ENCODE peak calls at places on chromosomes 16 and 17, in four cellular contexts. G is nephron progenitor cell, W is uterus, J is left ventricle myocardium inferior. M is an unnamed sample.

GRCh38 chr16:69193860-69194259 is 6.9 kb downstream of the SNTB2 start:
- DNase-seq in G (no peak), W (no peak), J (no peak), M (no peak)

GRCh38 chr16:2531696-2532493 is 687 bp upstream of the CEMP1 start:
- DNase-seq in G (peak), W (peak), J (peak), M (peak)

GRCh38 chr17:4554441-4554996 is 665 bp downstream of the MYBBP1A start:
- DNase-seq in G (no peak), W (no peak), J (no peak), M (no peak)

GRCh38 chr16:85428168-85428898 is 184.8 kb upstream of the GSE1 start:
- DNase-seq in G (peak), W (no peak), J (peak), M (no peak)

GRCh38 chr16:85522842-85523601 is 90.1 kb upstream of the GSE1 start:
- DNase-seq in G (peak), W (peak), J (no peak), M (no peak)

GRCh38 chr17:40021471-40021961 is 6.3 kb downstream of the CSF3 start:
- DNase-seq in G (no peak), W (peak), J (no peak), M (peak)

GRCh38 chr16:23401142-23401541 is 51.8 kb downstream of the COG7 start:
- DNase-seq in G (no peak), W (no peak), J (no peak), M (no peak)

GRCh38 chr16:49012961-49013726 is 268.5 kb downstream of the CBLN1 start:
- DNase-seq in G (no peak), W (peak), J (peak), M (no peak)

GRCh38 chr17:65261152-65261551 is 124.0 kb downstream of the RGS9 start:
- DNase-seq in G (no peak), W (no peak), J (no peak), M (no peak)

GRCh38 chr17:41717408-41718286 is 5.5 kb downstream of the GAST start:
- DNase-seq in G (no peak), W (no peak), J (no peak), M (no peak)

GRCh38 chr16:71479420-71479819 is 9.7 kb downstream of the ZNF19 start:
- DNase-seq in G (peak), W (no peak), J (no peak), M (no peak)

GRCh38 chr17:9517396-9517795 is 58.2 kb downstream of the STX8 start:
- DNase-seq in G (no peak), W (no peak), J (no peak), M (no peak)
- TF ChIP-seq CTCF in G (no peak), W (no peak), J (no peak), M (no peak)

DNA sequence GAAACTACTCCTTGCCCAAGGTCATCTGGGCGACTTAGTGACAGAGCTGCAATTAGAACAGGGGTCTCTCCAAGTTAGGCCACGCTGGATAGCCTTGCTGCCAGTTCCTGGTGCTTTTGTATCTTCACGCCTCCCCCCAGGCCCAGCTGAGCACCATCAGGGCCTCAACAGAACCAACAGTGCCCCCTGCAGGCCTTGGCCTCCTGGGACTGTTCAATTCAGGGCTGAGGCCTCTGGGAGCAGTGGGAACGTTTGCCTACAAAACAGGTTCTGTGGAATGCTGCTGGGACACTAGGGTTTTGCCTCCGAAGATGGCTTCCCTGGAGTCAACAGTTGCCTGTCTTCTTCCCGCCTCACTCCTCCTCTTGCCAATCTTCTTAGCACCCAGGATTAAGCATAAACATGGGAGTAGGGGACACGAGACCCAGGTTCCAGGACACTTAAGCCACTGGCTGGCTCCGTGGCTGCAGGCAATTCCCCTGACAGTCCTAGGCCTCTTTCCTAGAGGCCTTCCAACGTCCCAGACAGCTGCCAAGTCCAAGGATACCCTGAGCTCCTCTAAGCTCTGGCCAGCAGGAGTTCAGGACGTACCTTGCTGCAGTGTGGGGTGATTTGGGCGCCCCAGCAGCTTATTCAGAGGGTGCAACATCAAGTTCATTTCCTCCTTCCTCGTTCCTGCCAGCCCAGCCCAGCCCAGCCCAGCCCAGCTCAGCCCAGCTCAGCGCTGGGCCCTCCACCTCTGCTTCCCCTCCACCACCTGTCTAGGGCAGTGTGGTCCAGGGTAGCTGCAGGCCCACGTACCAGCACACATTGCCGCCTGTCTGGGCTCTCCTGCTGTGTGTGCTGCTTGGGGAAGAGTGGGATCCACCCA is 246.6 kb upstream of the RPL38 start:
- DNase-seq in G (peak), W (no peak), J (peak), M (no peak)
- TF ChIP-seq CTCF in G (peak), W (no peak), J (peak), M (no peak)

GRCh38 chr17:43588664-43589435 is 42.7 kb upstream of the ETV4 start:
- DNase-seq in G (no peak), W (no peak), J (no peak), M (no peak)
- TF ChIP-seq CTCF in G (no peak), W (no peak), J (no peak), M (no peak)

GRCh38 chr16:3783516-3783915 is 66.2 kb upstream of the TRAP1 start:
- DNase-seq in G (no peak), W (no peak), J (no peak), M (no peak)
- TF ChIP-seq CTCF in G (no peak), W (no peak), J (no peak), M (no peak)

GRCh38 chr16:56789360-56789759 is 59.4 kb downstream of the NUP93 start:
- DNase-seq in G (no peak), W (peak), J (no peak), M (peak)
- TF ChIP-seq CTCF in G (no peak), W (peak), J (peak), M (no peak)

GRCh38 chr17:16352838-16353701 is at the start of gene CENPV:
- DNase-seq in G (peak), W (peak), J (peak), M (peak)

GRCh38 chr17:16351831-16352230 is 1.4 kb downstream of the CENPV start:
- DNase-seq in G (no peak), W (no peak), J (no peak), M (no peak)

GRCh38 chr17:16354585-16354984 is 1.3 kb upstream of the CENPV start:
- DNase-seq in G (no peak), W (no peak), J (no peak), M (peak)

GRCh38 chr17:16352303-16352837 is 899 bp downstream of the CENPV start:
- DNase-seq in G (peak), W (peak), J (peak), M (no peak)

DNA sequence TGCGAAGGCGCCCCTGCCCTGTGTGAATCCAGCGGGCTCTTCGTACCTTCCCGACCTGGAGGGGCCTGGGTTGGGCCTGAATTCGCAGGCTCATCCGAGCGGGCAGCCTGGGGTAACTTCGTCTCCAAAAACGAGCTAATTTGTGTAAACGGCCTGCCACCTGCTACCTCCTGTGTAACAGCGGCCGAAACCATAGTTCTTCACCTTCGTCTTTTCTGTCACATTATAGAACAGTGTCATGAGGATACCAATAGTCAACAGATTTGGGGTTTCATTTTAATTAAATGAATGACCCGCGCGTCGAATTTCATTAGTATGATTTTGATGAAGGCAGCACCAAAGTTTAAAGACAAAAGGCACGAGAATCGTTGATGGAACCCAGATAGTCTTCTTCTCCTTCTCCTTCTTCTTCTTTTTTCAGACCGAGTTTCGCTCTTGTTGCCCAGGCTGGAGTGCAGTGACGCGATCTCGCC is 469 bp upstream of the CENPV start:
- DNase-seq in G (no peak), W (no peak), J (no peak), M (no peak)
- TF ChIP-seq CTCF in G (no peak), W (no peak), J (no peak), M (no peak)

DNA sequence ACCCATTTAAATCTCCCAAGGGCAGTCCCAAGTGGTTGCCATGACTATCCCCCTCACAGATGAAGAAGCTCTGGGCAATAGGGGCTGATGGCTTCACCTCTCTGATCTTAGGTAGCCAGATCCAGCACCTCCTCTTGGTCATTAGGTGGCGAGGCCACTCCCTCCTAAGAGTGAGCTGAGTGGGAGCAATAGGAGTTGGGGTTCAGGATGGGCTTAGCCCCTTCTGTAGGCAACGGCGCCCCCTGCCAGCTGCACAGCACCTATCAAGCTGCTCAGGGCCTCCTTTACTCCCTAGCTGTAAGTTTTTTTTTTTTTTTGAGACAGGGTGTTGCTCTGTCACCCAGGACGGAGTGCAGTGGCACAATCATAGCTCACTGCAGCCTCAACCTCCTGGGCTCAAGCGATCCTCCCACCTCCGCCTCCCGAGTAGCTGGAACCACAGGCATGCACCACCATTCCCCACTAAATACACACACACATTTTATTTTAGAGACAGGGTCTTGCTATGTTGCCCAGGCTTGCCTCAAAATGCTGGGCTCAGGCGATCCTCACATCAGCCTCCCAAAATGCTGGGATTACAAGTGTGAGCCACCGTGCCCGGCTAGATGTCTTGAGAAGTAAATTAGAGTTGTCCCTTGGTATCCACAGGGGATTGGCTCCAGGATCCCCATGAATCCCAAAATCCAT is 3.5 kb upstream of the RRAD start:
- DNase-seq in G (no peak), W (no peak), J (no peak), M (peak)
- TF ChIP-seq CTCF in G (peak), W (peak), J (peak), M (peak)

M was measured in gastrocnemius medialis.